ENCODE peak calls at places on chromosomes 13 and 19, in six cellular contexts. Q is prostate gland, S is HCT116, B is Peyer's patch, N is endothelial cell of umbilical vein, Y is sigmoid colon. X is an unnamed sample.
A peak's percentile ranks its signal among the peaks of the same experiment; 100 is the strongest.

GRCh38 chr13:102773441-102774209 is at the start of gene TEX30:
- DNase-seq in Y (peak; percentile 89), S (peak; percentile 40), Q (peak; percentile 66), B (peak; percentile 92), N (peak; percentile 90), X (peak; percentile 90)

GRCh38 chr19:28465317-28466086 is 747.4 kb downstream of the UQCRFS1 start:
- DNase-seq in Y (peak; percentile 29), N (no peak), Q (no peak), S (no peak), B (no peak), X (no peak)

GRCh38 chr13:110458594-110459365 is 102.7 kb downstream of the RAB20 start:
- DNase-seq in N (no peak), Q (no peak), B (no peak), Y (no peak), S (no peak), X (no peak)

GRCh38 chr13:113184568-113185440 is 23.7 kb downstream of the PCID2 start:
- DNase-seq in B (no peak), Y (no peak), N (no peak), Q (no peak), S (no peak), X (no peak)

GRCh38 chr19:39543477-39543857 is 3.5 kb upstream of the EID2 start:
- DNase-seq in Y (no peak), Q (no peak), S (no peak), B (no peak), N (no peak), X (no peak)

GRCh38 chr13:76758257-76758656 is 127.9 kb downstream of the KCTD12 start:
- DNase-seq in B (no peak), S (no peak), N (peak; percentile 59), Q (no peak), Y (no peak), X (no peak)

GRCh38 chr13:19586904-19587634 is 25.7 kb upstream of the TPTE2 start:
- DNase-seq in N (no peak), Y (no peak), S (no peak), Q (no peak), B (peak; percentile 79), X (peak; percentile 66)

GRCh38 chr13:111893607-111894443 is 173.1 kb upstream of the SOX1 start:
- DNase-seq in Q (no peak), B (peak; percentile 30), Y (no peak), S (no peak), N (no peak), X (no peak)

GRCh38 chr13:110726726-110727125 is 13.2 kb downstream of the ING1 start:
- DNase-seq in B (peak; percentile 71), S (no peak), Q (no peak), Y (no peak), N (no peak), X (no peak)

GRCh38 chr19:7340959-7341837 is 7.5 kb upstream of the ARHGEF18 start:
- DNase-seq in N (peak; percentile 86), B (peak; percentile 94), Y (peak; percentile 89), Q (peak; percentile 53), S (peak; percentile 67), X (peak; percentile 65)
- TF ChIP-seq POLR2A in N (no peak), B (no peak), Y (no peak), Q (no peak), S (no peak), X (no peak)

DNA sequence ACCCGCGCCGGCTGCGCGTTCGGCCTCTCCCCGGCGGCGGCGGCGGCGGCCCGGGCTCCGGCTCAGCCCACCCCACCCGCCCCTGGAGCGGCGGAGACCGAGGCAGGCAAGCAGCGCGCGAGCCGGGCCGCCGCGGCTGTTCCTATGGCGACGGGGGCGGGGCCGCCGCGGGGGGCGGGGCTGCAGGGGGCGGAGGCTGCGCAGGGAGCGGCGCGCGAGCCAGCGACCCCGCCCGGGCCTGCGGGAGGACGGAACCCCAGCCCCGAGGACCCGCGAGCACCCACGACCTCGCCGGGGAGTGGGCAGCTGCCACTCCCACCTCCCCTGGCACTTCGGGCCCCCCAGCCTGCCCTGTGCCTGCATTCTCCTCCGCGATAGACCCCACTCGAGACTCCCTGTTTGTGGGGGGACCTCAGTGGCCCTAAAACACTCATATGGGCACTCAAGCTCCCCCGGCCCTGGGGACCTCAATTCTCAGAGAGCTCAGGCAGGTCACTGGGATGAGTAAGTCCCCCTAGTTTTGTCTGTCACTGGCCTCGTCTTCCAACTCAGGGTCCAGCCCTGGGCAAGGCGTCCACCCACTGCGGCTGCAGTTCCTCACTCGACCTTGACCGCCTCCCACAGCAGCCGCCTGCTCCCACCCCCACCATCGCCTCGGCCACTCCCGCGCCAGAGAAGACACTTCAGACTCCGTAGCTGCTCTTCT is at the start of gene CTXN1:
- DNase-seq in Y (peak; percentile 88), Q (peak; percentile 69), B (peak; percentile 81), S (no peak), N (peak; percentile 40), X (peak; percentile 88)
- TF ChIP-seq POLR2A in Y (peak; percentile 35), Q (no peak), B (no peak), S (no peak), N (peak; percentile 45), X (no peak)

GRCh38 chr13:24271231-24271610 is 38.2 kb upstream of the C1QTNF9 start:
- DNase-seq in S (no peak), Y (no peak), B (no peak), Q (no peak), N (no peak), X (no peak)

GRCh38 chr13:24269803-24270202 is 39.6 kb upstream of the C1QTNF9 start:
- DNase-seq in N (no peak), Y (no peak), S (no peak), Q (no peak), B (no peak), X (no peak)

GRCh38 chr13:24270639-24271131 is 38.7 kb upstream of the C1QTNF9 start:
- DNase-seq in B (peak; percentile 85), Y (peak; percentile 79), N (peak; percentile 53), S (no peak), Q (no peak), X (peak; percentile 71)

GRCh38 chr13:24272452-24273161 is 36.8 kb upstream of the C1QTNF9 start:
- DNase-seq in Q (no peak), B (no peak), Y (no peak), S (no peak), N (no peak), X (no peak)

GRCh38 chr13:24271611-24272451 is 37.5 kb upstream of the C1QTNF9 start:
- DNase-seq in Q (no peak), S (no peak), N (peak; percentile 60), B (peak; percentile 85), Y (peak; percentile 84), X (peak; percentile 38)
- TF ChIP-seq POLR2A in Q (no peak), S (no peak), N (no peak), B (peak; percentile 33), Y (no peak), X (peak; percentile 47)

GRCh38 chr13:28494861-28495585 is at the start of gene FLT1:
- DNase-seq in Q (no peak), Y (no peak), B (no peak), S (no peak), N (peak; percentile 74), X (no peak)
- TF ChIP-seq POLR2A in Q (no peak), Y (no peak), B (no peak), S (no peak), N (peak; percentile 90), X (no peak)

GRCh38 chr19:48436586-48436985 is 9.2 kb upstream of the GRWD1 start:
- DNase-seq in S (no peak), Q (no peak), Y (no peak), B (no peak), N (no peak), X (no peak)
- TF ChIP-seq POLR2A in S (no peak), Q (no peak), Y (no peak), B (no peak), N (no peak), X (no peak)